ENCODE peak calls at places on chromosome 18, in nine cellular contexts. N is NCI-H1105 treated with DMSO at 0.1 percent for 48 hours; H is Ammon's horn; W is GM06990; Q is activated CD4-positive, alpha-beta T cell treated with anti-CD3 and anti-CD28 coated beads, Interleukin-2, amount 10 ng/mL, durations not matched to agents 7 days and 5 days; R is C1 segment of cervical spinal cord; L is left cardiac atrium; S is HEK293T; Y is mucosa of descending colon. U is an unnamed sample.

GRCh38 chr18:48385595-48385994 is 23.6 kb downstream of the ZBTB7C start:
- DNase-seq in N (no peak), H (peak), W (no peak), Q (no peak), R (no peak), L (no peak), S (no peak), Y (no peak), U (no peak)

GRCh38 chr18:80095414-80095813 is 13.6 kb upstream of the ADNP2 start:
- DNase-seq in N (no peak), H (no peak), W (no peak), Q (no peak), R (no peak), L (no peak), S (no peak), Y (no peak), U (no peak)

GRCh38 chr18:49061906-49062831 is 111.4 kb upstream of the SMAD7 start:
- DNase-seq in N (no peak), H (no peak), W (no peak), Q (no peak), R (no peak), L (no peak), S (no peak), Y (no peak), U (no peak)

GRCh38 chr18:74288041-74288440 is 3.7 kb downstream of the CYB5A start:
- DNase-seq in N (peak), H (no peak), W (no peak), Q (no peak), R (no peak), L (no peak), S (no peak), Y (no peak), U (no peak)

GRCh38 chr18:2916184-2916583 is 69.4 kb downstream of the EMILIN2 start:
- DNase-seq in N (no peak), H (no peak), W (no peak), Q (no peak), R (no peak), L (no peak), S (no peak), Y (no peak), U (no peak)

GRCh38 chr18:38076346-38077053 is 510.9 kb upstream of the CELF4 start:
- DNase-seq in N (no peak), H (no peak), W (no peak), Q (no peak), R (no peak), L (no peak), S (no peak), Y (no peak), U (no peak)

GRCh38 chr18:59873616-59874015 is 26.2 kb upstream of the PMAIP1 start:
- DNase-seq in N (no peak), H (no peak), W (no peak), Q (no peak), R (no peak), L (no peak), S (no peak), Y (no peak), U (no peak)

GRCh38 chr18:36580266-36580665 is 248.5 kb downstream of the TPGS2 start:
- DNase-seq in N (no peak), H (peak), W (no peak), Q (no peak), R (no peak), L (no peak), S (no peak), Y (no peak), U (no peak)

GRCh38 chr18:10101293-10101701 is 187.5 kb downstream of the VAPA start:
- DNase-seq in N (no peak), H (no peak), W (no peak), Q (no peak), R (no peak), L (peak), S (no peak), Y (no peak), U (no peak)

U was measured in NCI-H2171.